ENCODE peak calls at places on chromosomes 6 and 20, in four cellular contexts. M is HepG2, L is K562, S is GM12878. D is an unnamed sample.

GRCh38 chr20:57620999-57621398 is 773 bp upstream of the ZBP1 start:
- DNase-seq in M (no peak), S (no peak), L (no peak), D (no peak)

GRCh38 chr20:32111287-32111686 is 1.8 kb downstream of the TM9SF4 start:
- DNase-seq in M (peak), S (no peak), L (no peak), D (no peak)

GRCh38 chr6:125931733-125932450 is 24.7 kb upstream of the HINT3 start:
- DNase-seq in M (no peak), L (no peak), S (peak), D (no peak)

GRCh38 chr20:63369724-63370622 is 8.8 kb upstream of the CHRNA4 start:
- DNase-seq in S (no peak), M (no peak), L (no peak), D (no peak)

GRCh38 chr6:14476793-14477531 is 359.4 kb downstream of the CD83 start:
- DNase-seq in L (peak), M (no peak), S (no peak), D (peak)

GRCh38 chr20:37922016-37922415 is 19.1 kb downstream of the VSTM2L start:
- DNase-seq in S (peak), L (no peak), M (no peak), D (no peak)

GRCh38 chr20:62258499-62259293 is 20.4 kb downstream of the OSBPL2 start:
- DNase-seq in M (no peak), S (no peak), L (no peak), D (no peak)

GRCh38 chr20:18154342-18154741 is 16.7 kb downstream of the KAT14 start:
- DNase-seq in L (no peak), S (no peak), M (no peak), D (no peak)

GRCh38 chr6:107305391-107305790 is 154.0 kb downstream of the PDSS2 start:
- DNase-seq in L (no peak), S (no peak), M (no peak), D (no peak)

GRCh38 chr6:102742033-102742432 is 1348.5 kb downstream of the GRIK2 start:
- DNase-seq in M (no peak), S (no peak), L (no peak), D (no peak)

GRCh38 chr20:35307666-35308653 is 15.7 kb upstream of the FAM83C start:
- DNase-seq in M (no peak), L (no peak), S (no peak), D (no peak)

DNA sequence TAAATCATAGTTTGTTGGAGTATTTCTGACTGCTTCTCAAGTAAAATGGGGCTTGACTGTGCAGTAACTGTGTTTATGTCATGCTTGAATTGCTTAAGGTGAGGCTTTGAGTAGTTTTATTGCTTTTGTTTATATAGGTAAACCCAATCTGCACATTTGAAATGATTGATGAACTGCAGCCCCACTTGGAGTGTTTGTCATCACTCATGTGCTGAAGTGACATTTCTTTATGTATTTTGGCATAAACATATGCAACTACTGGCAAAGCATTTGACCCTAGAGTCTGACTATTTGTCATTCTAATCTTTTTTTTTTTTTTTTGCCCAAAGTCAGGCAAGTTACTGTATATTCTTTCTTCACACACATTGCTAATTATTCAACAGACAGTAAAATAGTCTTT is 491.4 kb upstream of the POU3F2 start:
- DNase-seq in S (no peak), L (no peak), M (no peak), D (no peak)
- TF ChIP-seq EP300 in S (no peak), L (no peak), M (no peak), D (no peak)

GRCh38 chr6:159540152-159540551 is 152.9 kb downstream of the SOD2 start:
- DNase-seq in M (peak), S (no peak), L (peak), D (peak)
- TF ChIP-seq ESRRA in M (no peak), S (no peak), L (no peak), D (no peak)

GRCh38 chr6:26520088-26520839 is 17.9 kb upstream of the HMGN4 start:
- DNase-seq in M (peak), L (no peak), S (no peak), D (peak)
- TF ChIP-seq EP300 in M (no peak), L (no peak), S (no peak), D (no peak)

DNA sequence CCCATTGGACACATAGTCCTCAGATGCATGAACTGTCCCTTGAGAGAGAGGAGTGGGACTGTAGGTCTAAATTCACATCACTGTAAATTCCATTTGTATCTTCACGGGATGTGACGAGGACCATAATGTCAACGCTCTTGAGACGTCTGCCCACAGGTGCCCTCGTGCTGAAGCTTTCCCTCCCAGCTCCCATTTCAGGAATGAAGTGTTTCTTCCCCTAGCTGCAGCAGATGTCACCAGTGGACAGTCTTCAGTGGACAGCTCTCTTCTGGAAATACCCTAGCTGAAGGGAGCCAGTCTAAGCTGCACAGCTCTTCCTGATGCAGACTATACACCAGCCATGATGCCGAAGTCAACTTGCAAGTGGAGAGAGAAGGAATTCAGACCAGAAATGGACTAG is 217.4 kb upstream of the ECI2 start:
- DNase-seq in M (no peak), S (no peak), L (no peak), D (no peak)
- TF ChIP-seq ESRRA in M (no peak), S (no peak), L (no peak), D (no peak)

GRCh38 chr6:104639671-104640070 is 220.0 kb downstream of the HACE1 start:
- DNase-seq in S (peak), L (no peak), M (no peak), D (no peak)

GRCh38 chr6:104642871-104643270 is 216.8 kb downstream of the HACE1 start:
- DNase-seq in S (no peak), L (no peak), M (no peak), D (no peak)

GRCh38 chr6:104640761-104641160 is 219.0 kb downstream of the HACE1 start:
- DNase-seq in L (no peak), M (no peak), S (no peak), D (no peak)

GRCh38 chr6:104640141-104640700 is 219.5 kb downstream of the HACE1 start:
- DNase-seq in L (no peak), M (no peak), S (no peak), D (no peak)

DNA sequence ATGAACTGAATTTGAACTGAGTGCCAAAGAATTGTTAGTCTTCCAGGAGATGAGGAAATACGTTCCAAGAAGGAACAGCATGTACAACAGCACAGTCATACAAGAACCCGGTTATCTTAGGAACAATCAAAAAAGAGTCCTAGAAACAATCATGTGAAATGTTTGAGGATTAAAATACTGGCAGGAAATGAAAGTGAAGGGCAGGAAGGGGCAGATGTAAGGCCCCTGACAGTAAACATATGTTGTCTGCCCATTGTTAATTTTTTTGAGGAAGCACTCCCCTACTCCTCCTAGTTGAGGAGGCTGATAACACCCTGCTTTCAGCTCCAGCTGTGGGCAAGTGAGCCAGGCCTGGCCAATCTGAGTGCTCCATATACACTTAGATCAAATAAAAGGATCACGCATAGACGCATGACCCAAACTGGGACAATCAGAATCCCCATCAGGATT is 220.9 kb downstream of the HACE1 start:
- DNase-seq in M (no peak), S (no peak), L (no peak), D (no peak)
- TF ChIP-seq EP300 in M (no peak), S (no peak), L (no peak), D (no peak)

GRCh38 chr6:34600101-34600500 is 44.0 kb upstream of the SPDEF start:
- DNase-seq in M (no peak), S (no peak), L (no peak), D (no peak)

GRCh38 chr6:34596798-34597197 is 40.7 kb upstream of the SPDEF start:
- DNase-seq in L (no peak), S (no peak), M (no peak), D (no peak)

GRCh38 chr6:34598725-34599124 is 42.6 kb upstream of the SPDEF start:
- DNase-seq in L (no peak), S (no peak), M (no peak), D (no peak)

GRCh38 chr6:34595332-34596090 is 39.4 kb upstream of the SPDEF start:
- DNase-seq in M (no peak), L (no peak), S (no peak), D (no peak)

GRCh38 chr6:34597605-34598353 is 41.6 kb upstream of the SPDEF start:
- DNase-seq in S (no peak), L (no peak), M (peak), D (no peak)
- TF ChIP-seq ESRRA in S (no peak), L (no peak), M (no peak), D (no peak)